ENCODE peak calls at places on chromosomes 1 and 21, in eight cellular contexts. W is stimulated activated CD8-positive, alpha-beta memory T cell treated with anti-CD3 and anti-CD28 coated beads, Interleukin-4, amount 100 ng/mL, for 1 hour; F is stomach; Y is non-pigmented ciliary epithelial cell; P is hippocampal formation; B is NAMALWA; X is stimulated activated CD4-positive, alpha-beta T cell treated with anti-CD3 and anti-CD28 coated beads, Interleukin-4, amount 100 ng/mL, for 24 hours; O is NCI-H1092 treated with DMSO at 0.1 percent for 48 hours. G is an unnamed sample.

GRCh38 chr1:912740-913301 is 10.9 kb upstream of the SAMD11 start:
- DNase-seq in W (no peak), F (no peak), Y (no peak), P (no peak), B (no peak), X (no peak), O (no peak), G (peak; percentile 90)

GRCh38 chr1:183033205-183033604 is 10.0 kb downstream of the LAMC1 start:
- DNase-seq in W (no peak), F (no peak), Y (no peak), P (no peak), B (no peak), X (peak; percentile 5), O (no peak), G (no peak)

GRCh38 chr1:6473974-6474814 is 8.2 kb upstream of the TNFRSF25 start:
- DNase-seq in W (no peak), F (no peak), Y (no peak), P (no peak), B (no peak), X (no peak), O (peak; percentile 97), G (peak; percentile 86)

GRCh38 chr1:24281591-24281990 is 37.6 kb upstream of the GRHL3 start:
- DNase-seq in W (no peak), F (no peak), Y (no peak), P (no peak), B (no peak), X (no peak), O (no peak), G (no peak)

GRCh38 chr1:49864597-49864996 is 159.2 kb downstream of the AGBL4 start:
- DNase-seq in W (no peak), F (no peak), Y (no peak), P (no peak), B (no peak), X (no peak), O (no peak), G (no peak)

GRCh38 chr1:170586321-170586855 is 54.4 kb downstream of the GORAB start:
- DNase-seq in W (no peak), F (no peak), Y (no peak), P (no peak), B (no peak), X (no peak), O (no peak), G (peak; percentile 19)

GRCh38 chr1:234823191-234824176 is 213.5 kb upstream of the IRF2BP2 start:
- DNase-seq in W (no peak), F (no peak), Y (no peak), P (no peak), B (no peak), X (no peak), O (peak; percentile 68), G (no peak)

GRCh38 chr21:33968998-33969353 is 53.4 kb upstream of the ATP5PO start:
- DNase-seq in W (no peak), F (no peak), Y (no peak), P (no peak), B (no peak), X (no peak), O (no peak), G (no peak)

GRCh38 chr1:77126309-77126708 is 92.9 kb downstream of the PIGK start:
- DNase-seq in W (no peak), F (no peak), Y (peak; percentile 63), P (peak; percentile 75), B (peak; percentile 70), X (peak; percentile 5), O (peak; percentile 46), G (peak; percentile 28)

GRCh38 chr1:162235261-162235780 is 141.3 kb downstream of the SPATA46 start:
- DNase-seq in W (no peak), F (no peak), Y (no peak), P (no peak), B (no peak), X (no peak), O (no peak), G (no peak)

GRCh38 chr1:29895201-29895600 is 658.9 kb downstream of the PTPRU start:
- DNase-seq in W (no peak), F (no peak), Y (no peak), P (no peak), B (no peak), X (no peak), O (no peak), G (no peak)

GRCh38 chr1:212293579-212293978 is 8.4 kb downstream of the PPP2R5A start:
- DNase-seq in W (no peak), F (no peak), Y (no peak), P (no peak), B (no peak), X (no peak), O (no peak), G (no peak)

GRCh38 chr1:240004086-240004749 is 87.5 kb upstream of the FMN2 start:
- DNase-seq in W (no peak), F (no peak), Y (no peak), P (no peak), B (peak; percentile 39), X (peak; percentile 8), O (no peak), G (peak; percentile 63)

GRCh38 chr1:202106340-202107284 is 16.1 kb upstream of the GPR37L1 start:
- DNase-seq in W (no peak), F (peak; percentile 88), Y (no peak), P (no peak), B (no peak), X (no peak), O (peak; percentile 82), G (peak; percentile 49)

GRCh38 chr1:234655328-234656069 is 45.5 kb upstream of the IRF2BP2 start:
- DNase-seq in W (no peak), F (no peak), Y (no peak), P (no peak), B (no peak), X (no peak), O (no peak), G (no peak)

GRCh38 chr1:180542113-180542512 is 16.7 kb upstream of the OVAAL start:
- DNase-seq in W (no peak), F (no peak), Y (no peak), P (no peak), B (no peak), X (no peak), O (no peak), G (peak; percentile 39)

GRCh38 chr21:45049725-45050359 is 24.5 kb upstream of the ADARB1 start:
- DNase-seq in W (no peak), F (no peak), Y (no peak), P (no peak), B (no peak), X (no peak), O (no peak), G (peak; percentile 61)

GRCh38 chr1:164721037-164721496 is 162.1 kb downstream of the PBX1 start:
- DNase-seq in W (no peak), F (no peak), Y (no peak), P (no peak), B (no peak), X (no peak), O (no peak), G (no peak)

GRCh38 chr1:153677718-153678518 is 570 bp upstream of the NPR1 start:
- DNase-seq in W (no peak), F (peak; percentile 63), Y (no peak), P (peak; percentile 1), B (peak; percentile 77), X (peak; percentile 52), O (peak; percentile 43), G (peak; percentile 92)

GRCh38 chr1:87045757-87046422 is 131.5 kb downstream of the HS2ST1 start:
- DNase-seq in W (no peak), F (no peak), Y (peak; percentile 10), P (no peak), B (no peak), X (peak; percentile 51), O (no peak), G (no peak)

GRCh38 chr1:215521279-215521678 is 45.8 kb upstream of the KCTD3 start:
- DNase-seq in W (no peak), F (no peak), Y (no peak), P (no peak), B (no peak), X (no peak), O (no peak), G (no peak)

GRCh38 chr1:12604114-12604874 is 13.7 kb downstream of the DHRS3 start:
- DNase-seq in W (peak; percentile 28), F (peak; percentile 70), Y (peak; percentile 99), P (no peak), B (no peak), X (peak; percentile 75), O (peak; percentile 43), G (peak; percentile 46)

GRCh38 chr1:67883069-67883468 is 49.8 kb upstream of the GNG12 start:
- DNase-seq in W (no peak), F (no peak), Y (peak; percentile 72), P (no peak), B (no peak), X (no peak), O (no peak), G (no peak)

GRCh38 chr1:207892764-207893163 is 18.2 kb downstream of the CD34 start:
- DNase-seq in W (no peak), F (peak; percentile 22), Y (no peak), P (no peak), B (no peak), X (no peak), O (no peak), G (no peak)

GRCh38 chr1:67580671-67581403 is 104.2 kb upstream of the GADD45A start:
- DNase-seq in W (no peak), F (no peak), Y (no peak), P (no peak), B (no peak), X (no peak), O (no peak), G (no peak)

GRCh38 chr1:42142894-42143675 is 10.1 kb upstream of the GUCA2B start:
- DNase-seq in W (no peak), F (no peak), Y (no peak), P (no peak), B (peak; percentile 11), X (no peak), O (peak; percentile 12), G (no peak)

GRCh38 chr1:184156521-184157395 is 105.2 kb downstream of the TSEN15 start:
- DNase-seq in W (no peak), F (no peak), Y (no peak), P (no peak), B (no peak), X (no peak), O (no peak), G (peak; percentile 12)

GRCh38 chr1:47646676-47647075 is 208.8 kb downstream of the FOXD2 start:
- DNase-seq in W (no peak), F (no peak), Y (no peak), P (no peak), B (no peak), X (no peak), O (no peak), G (no peak)

GRCh38 chr1:64692911-64693310 is 52.0 kb upstream of the RAVER2 start:
- DNase-seq in W (no peak), F (no peak), Y (no peak), P (no peak), B (no peak), X (no peak), O (no peak), G (no peak)

GRCh38 chr1:8191474-8191873 is 126.4 kb upstream of the SLC45A1 start:
- DNase-seq in W (no peak), F (no peak), Y (no peak), P (no peak), B (no peak), X (no peak), O (no peak), G (peak; percentile 18)

GRCh38 chr1:231208980-231209379 is 32.0 kb upstream of the GNPAT start:
- DNase-seq in W (no peak), F (no peak), Y (no peak), P (no peak), B (no peak), X (no peak), O (no peak), G (no peak)

GRCh38 chr1:235157150-235157549 is 3.9 kb downstream of the RBM34 start:
- DNase-seq in W (no peak), F (no peak), Y (no peak), P (no peak), B (no peak), X (no peak), O (no peak), G (no peak)

GRCh38 chr1:163410073-163410522 is 88.3 kb downstream of the NUF2 start:
- DNase-seq in W (no peak), F (peak; percentile 44), Y (peak; percentile 23), P (peak; percentile 39), B (peak; percentile 80), X (peak; percentile 8), O (peak; percentile 89), G (peak; percentile 67)

GRCh38 chr1:150718225-150718891 is 2.3 kb downstream of the HORMAD1 start:
- DNase-seq in W (no peak), F (no peak), Y (no peak), P (no peak), B (no peak), X (no peak), O (no peak), G (no peak)

G was measured in H7.